ENCODE peak calls at places on chromosomes 16 and 17, in six cellular contexts. V, Y, D, R, O and N are unnamed samples. For H3K4me1, the result is how much of the 10 kb centered on the place peaks cover.

GRCh38 chr17:32274643-32275042 is 9.0 kb downstream of the RHBDL3 start:
- DNase-seq in V (no peak), Y (no peak), D (no peak), R (no peak), O (no peak), N (no peak)

GRCh38 chr17:80187493-80187892 is 17.7 kb downstream of the CARD14 start:
- DNase-seq in V (no peak), Y (no peak), D (no peak), R (peak), O (no peak), N (no peak)

GRCh38 chr16:84278333-84278732 is 16.3 kb upstream of the WFDC1 start:
- DNase-seq in V (no peak), Y (no peak), D (no peak), R (no peak), O (no peak), N (no peak)

GRCh38 chr17:49603720-49604119 is 28.0 kb downstream of the NXPH3 start:
- DNase-seq in V (no peak), Y (peak), D (no peak), R (no peak), O (no peak), N (no peak)

GRCh38 chr16:11370084-11370931 is 25.0 kb downstream of the RMI2 start:
- DNase-seq in V (no peak), Y (no peak), D (no peak), R (peak), O (no peak), N (no peak)

GRCh38 chr16:48862087-48862532 is 252.1 kb upstream of the N4BP1 start:
- DNase-seq in V (peak), Y (peak), D (no peak), R (no peak), O (no peak), N (no peak)

GRCh38 chr17:8904686-8905085 is 37.2 kb upstream of the PIK3R6 start:
- DNase-seq in V (no peak), Y (no peak), D (peak), R (no peak), O (no peak), N (no peak)

GRCh38 chr17:37182786-37183185 is 193.0 kb upstream of the C17orf78 start:
- DNase-seq in V (no peak), Y (peak), D (no peak), R (no peak), O (no peak), N (no peak)

GRCh38 chr16:46743232-46743719 is 4.9 kb downstream of the MYLK3 start:
- DNase-seq in V (peak), Y (peak), D (peak), R (peak), O (no peak), N (no peak)

GRCh38 chr16:28182183-28182582 is 29.6 kb downstream of the XPO6 start:
- DNase-seq in V (no peak), Y (peak), D (no peak), R (no peak), O (peak), N (no peak)

GRCh38 chr17:57281887-57282653 is 25.7 kb downstream of the MSI2 start:
- DNase-seq in V (no peak), Y (no peak), D (no peak), R (no peak), O (peak), N (no peak)

GRCh38 chr16:89545831-89546574 is 14.5 kb upstream of the RPL13 start:
- DNase-seq in V (no peak), Y (no peak), D (no peak), R (peak), O (no peak), N (no peak)

GRCh38 chr17:78924481-78925151 is 571 bp downstream of the TIMP2 start:
- DNase-seq in V (peak), Y (peak), D (no peak), R (peak), O (no peak), N (no peak)

DNA sequence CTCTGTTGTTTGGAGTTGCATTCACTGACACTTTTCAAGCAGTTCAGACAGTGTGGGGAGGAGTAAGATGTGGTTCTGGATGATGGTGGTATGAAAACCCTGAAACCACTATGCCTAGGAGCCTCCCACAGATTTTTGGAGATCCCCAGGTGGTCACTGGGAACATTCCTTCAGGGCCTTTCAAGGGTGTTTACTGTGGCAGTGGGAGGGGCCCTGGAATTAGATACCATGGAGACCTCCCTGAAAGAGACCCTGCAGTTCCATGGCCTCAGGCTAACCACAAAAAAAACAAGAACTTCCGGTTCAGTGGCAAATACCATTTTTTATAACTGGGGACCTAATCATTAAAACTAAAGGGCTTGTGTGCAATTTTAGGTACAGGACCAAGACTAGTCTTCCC is 79.9 kb downstream of the TMEM100 start:
- DNase-seq in V (no peak), Y (no peak), D (no peak), R (no peak), O (no peak), N (no peak)
- H3K27ac ChIP-seq in V (no peak), Y (no peak), D (no peak), R (no peak), O (no peak), N (no peak)

GRCh38 chr16:57788252-57788841 is 13.9 kb downstream of the KIFC3 start:
- DNase-seq in V (no peak), Y (no peak), D (no peak), R (no peak), O (no peak), N (no peak)
- H3K4me1 ChIP-seq in V (under half), Y (under half), D (under half), R (under half), O (under half), N (under half)

DNA sequence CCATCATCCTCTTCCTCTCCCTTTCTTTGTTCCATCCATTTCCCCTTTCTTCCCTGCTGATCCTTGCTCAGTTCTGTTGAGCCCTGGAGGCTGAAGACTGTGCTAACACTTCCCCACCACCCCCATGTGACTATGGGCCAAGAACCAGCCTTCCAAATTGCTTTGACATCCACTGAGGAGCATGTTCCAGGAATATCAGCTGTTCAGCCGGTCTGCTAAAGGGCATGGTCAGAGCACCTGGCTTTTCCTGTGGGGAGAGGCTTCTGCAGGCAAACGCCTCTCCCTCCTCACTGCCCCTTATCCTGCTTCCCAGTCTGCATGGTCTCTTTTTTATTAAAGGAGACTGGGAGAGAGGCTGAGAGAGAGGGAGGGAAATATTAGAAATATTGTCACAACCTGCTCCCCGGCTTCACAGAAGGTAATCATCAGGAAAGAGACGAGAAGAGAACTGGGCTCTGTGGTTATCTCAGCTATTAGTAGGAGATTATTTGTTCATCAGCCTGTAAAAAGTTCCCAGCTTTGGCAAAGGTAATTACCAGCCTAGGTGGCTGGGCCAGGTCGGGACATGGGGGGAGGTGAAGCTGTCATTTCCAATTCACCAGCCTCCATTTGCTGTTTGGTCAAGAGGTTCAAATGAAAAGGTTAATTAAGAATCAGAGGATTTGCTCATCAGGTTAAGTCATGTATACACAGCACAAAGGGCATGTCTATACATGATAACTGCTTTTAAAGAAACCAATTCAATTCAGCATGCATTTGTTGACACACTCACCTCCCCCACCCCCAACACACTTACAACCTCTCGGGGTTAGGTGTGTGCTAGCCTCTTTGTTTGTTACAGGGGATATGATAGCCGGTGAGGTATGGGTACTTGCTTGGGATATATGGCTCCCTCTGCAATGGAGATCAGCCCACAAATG is 83.7 kb upstream of the CRHR1 start:
- DNase-seq in V (no peak), Y (no peak), D (no peak), R (no peak), O (no peak), N (no peak)
- H3K27ac ChIP-seq in V (no peak), Y (no peak), D (no peak), R (no peak), O (no peak), N (no peak)

GRCh38 chr17:76500074-76500744 is 1.0 kb downstream of the RHBDF2 start:
- DNase-seq in V (no peak), Y (no peak), D (no peak), R (no peak), O (no peak), N (no peak)
- H3K4me1 ChIP-seq in V (under half), Y (under half), D (under half), R (under half), O (under half), N (under half)

GRCh38 chr17:4807534-4808377 is 804 bp downstream of the PLD2 start:
- DNase-seq in V (no peak), Y (no peak), D (peak), R (no peak), O (no peak), N (no peak)

GRCh38 chr17:4800462-4801185 is 1.5 kb downstream of the C17orf114 start:
- DNase-seq in V (no peak), Y (no peak), D (no peak), R (no peak), O (no peak), N (no peak)

GRCh38 chr17:4806420-4806769 is 557 bp upstream of the PLD2 start:
- DNase-seq in V (no peak), Y (no peak), D (no peak), R (no peak), O (no peak), N (no peak)

GRCh38 chr17:4806770-4807533 is at the start of gene PLD2:
- DNase-seq in V (peak), Y (peak), D (peak), R (peak), O (peak), N (peak)

DNA sequence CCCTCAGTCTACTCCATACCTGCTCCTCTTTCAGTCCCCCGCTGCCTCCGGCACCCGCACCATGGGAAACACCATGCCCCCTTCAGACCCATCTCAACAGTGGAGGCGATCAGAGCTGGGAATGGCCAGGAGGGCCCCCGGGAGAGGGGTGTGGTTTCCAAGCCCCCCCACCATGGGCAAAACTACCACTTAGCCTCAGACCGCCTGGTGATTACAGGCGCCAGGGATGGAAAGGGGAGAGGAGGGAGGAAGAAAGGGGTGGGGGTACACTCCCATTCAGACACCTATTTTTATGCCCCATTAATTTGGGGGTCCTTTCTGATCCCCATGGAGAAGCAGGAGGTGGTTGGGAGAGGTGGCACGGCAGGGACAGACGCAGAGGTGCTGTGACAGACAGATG is at the start of gene C17orf114:
- DNase-seq in V (no peak), Y (no peak), D (no peak), R (no peak), O (no peak), N (no peak)
- H3K27ac ChIP-seq in V (no peak), Y (no peak), D (no peak), R (no peak), O (no peak), N (no peak)